ENCODE peak calls at places on chromosome 9, in five cellular contexts. X, Z, N, A and J are unnamed samples. For H3K9me3, the result is how much of the 10 kb centered on the place peaks cover.

GRCh38 chr9:8651830-8652229 is 852.3 kb upstream of the DMAC1 start:
- DNase-seq in Z (no peak), N (no peak), X (no peak), A (no peak), J (no peak)

GRCh38 chr9:106745457-106745856 is 117.5 kb upstream of the ZNF462 start:
- DNase-seq in A (no peak), N (no peak), Z (no peak), X (peak), J (no peak)

GRCh38 chr9:111599948-111600343 is 499 bp upstream of the PTGR1 start:
- DNase-seq in N (no peak), A (no peak), Z (no peak), X (no peak), J (no peak)

GRCh38 chr9:14350766-14351165 is 36.8 kb upstream of the NFIB start:
- DNase-seq in X (no peak), A (no peak), Z (no peak), N (no peak), J (no peak)

GRCh38 chr9:73714294-73714693 is 562.6 kb downstream of the ANXA1 start:
- DNase-seq in X (peak), N (no peak), Z (no peak), A (no peak), J (no peak)

GRCh38 chr9:36828574-36829141 is 205.4 kb downstream of the PAX5 start:
- DNase-seq in N (no peak), A (no peak), X (no peak), Z (no peak), J (no peak)

GRCh38 chr9:113705938-113706519 is 170.1 kb upstream of the ZNF618 start:
- DNase-seq in Z (no peak), A (no peak), X (no peak), N (no peak), J (no peak)

GRCh38 chr9:11973011-11973410 is 720.2 kb upstream of the TYRP1 start:
- DNase-seq in N (no peak), A (no peak), Z (no peak), X (no peak), J (no peak)

GRCh38 chr9:79256691-79257213 is 315.0 kb upstream of the TLE4 start:
- DNase-seq in A (no peak), N (no peak), X (peak), Z (no peak), J (no peak)

GRCh38 chr9:89623925-89624420 is 19.2 kb downstream of the GADD45G start:
- DNase-seq in A (no peak), X (no peak), Z (peak), N (no peak), J (no peak)

GRCh38 chr9:126604706-126605105 is 9.0 kb upstream of the LMX1B start:
- DNase-seq in X (no peak), Z (no peak), N (no peak), A (no peak), J (no peak)

GRCh38 chr9:137726764-137727163 is 108.0 kb downstream of the EHMT1 start:
- DNase-seq in N (no peak), A (no peak), Z (no peak), X (no peak), J (no peak)

GRCh38 chr9:137725598-137725997 is 106.8 kb downstream of the EHMT1 start:
- DNase-seq in A (no peak), X (no peak), N (no peak), Z (no peak), J (no peak)

GRCh38 chr9:137731216-137731946 is 112.6 kb downstream of the EHMT1 start:
- DNase-seq in A (no peak), X (no peak), N (no peak), Z (no peak), J (no peak)

GRCh38 chr9:137727716-137728115 is 108.9 kb downstream of the EHMT1 start:
- DNase-seq in A (no peak), Z (no peak), N (no peak), X (no peak), J (no peak)

GRCh38 chr9:137728444-137729311 is 109.9 kb downstream of the EHMT1 start:
- DNase-seq in N (no peak), Z (no peak), X (no peak), A (no peak), J (no peak)
- H3K9me3 ChIP-seq in N (under half), Z (under half), X (under half), A (under half), J (under half)

DNA sequence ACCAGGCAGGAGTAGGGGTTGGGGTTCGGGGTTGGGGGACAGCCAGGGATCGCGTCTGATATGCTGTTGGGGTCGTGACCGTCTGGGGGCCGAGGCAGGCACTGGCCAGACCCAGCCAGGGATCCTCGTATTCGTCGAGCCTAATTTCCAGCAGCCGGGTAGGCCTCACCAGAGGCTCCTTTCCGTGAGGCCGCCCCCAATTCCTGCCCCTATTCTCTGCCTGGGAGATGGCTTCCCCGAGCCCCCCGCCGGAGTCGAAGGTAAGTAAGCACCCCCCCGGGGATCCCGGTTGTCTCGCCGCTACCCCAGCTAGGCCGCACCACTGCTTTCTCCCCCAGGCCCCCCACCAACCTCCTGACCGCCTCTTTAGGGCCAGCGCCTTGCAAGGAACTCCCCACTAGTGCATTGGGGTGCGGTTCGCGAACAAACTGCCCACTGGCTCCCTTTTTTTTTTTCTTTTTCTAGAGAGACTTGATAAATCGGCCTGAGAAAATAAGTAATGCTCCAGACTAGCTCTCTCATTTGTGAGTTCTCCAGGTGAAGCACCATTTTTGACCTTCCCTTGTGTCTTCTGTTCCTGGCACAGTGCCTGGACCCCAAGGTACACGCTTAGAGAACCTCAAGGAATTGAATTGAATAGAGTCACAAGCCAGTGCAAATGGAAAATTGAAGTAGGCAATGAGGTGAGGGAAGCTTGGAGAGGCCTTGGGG is 434 bp downstream of the ZNF189 start:
- DNase-seq in A (no peak), X (no peak), N (peak), Z (no peak), J (no peak)
- H3K9me3 ChIP-seq in A (under half), X (under half), N (under half), Z (under half), J (under half)

GRCh38 chr9:133528001-133528886 is 3.5 kb upstream of the MYMK start:
- DNase-seq in X (no peak), A (no peak), N (no peak), Z (no peak), J (no peak)
- H3K9me3 ChIP-seq in X (under half), A (under half), N (under half), Z (under half), J (under half)

DNA sequence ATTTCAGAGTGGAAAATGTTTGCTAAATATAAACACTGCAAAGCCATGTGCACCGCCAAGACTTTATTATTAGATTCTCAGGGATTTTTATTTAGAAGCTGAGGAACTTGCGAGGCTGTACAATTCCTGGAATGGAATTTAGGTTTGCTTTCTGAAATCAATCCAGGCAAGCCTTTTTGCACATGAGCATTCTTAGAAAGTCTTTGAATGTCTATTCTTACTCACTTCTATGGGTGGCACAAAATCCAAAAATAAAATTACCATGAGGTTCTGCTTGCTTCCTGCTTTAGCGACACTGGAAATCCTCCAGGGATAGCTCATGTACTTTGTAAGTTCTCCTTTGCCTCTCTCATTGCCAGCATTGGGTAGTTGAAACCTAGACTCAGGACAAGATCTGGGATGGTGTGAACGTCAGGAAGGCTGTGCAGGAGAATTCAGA is 71.5 kb upstream of the PALM2AKAP2 start:
- DNase-seq in X (no peak), A (no peak), Z (no peak), N (no peak), J (no peak)
- H3K9me3 ChIP-seq in X (under half), A (under half), Z (under half), N (under half), J (under half)